ENCODE peak calls at places on chromosomes 6 and 20, in four cellular contexts. K is heart left ventricle, L is GM23338, E is GM10248. D is an unnamed sample.

GRCh38 chr20:59525500-59526241 is 78.7 kb upstream of the PHACTR3 start:
- DNase-seq in E (peak; percentile 57), K (peak; percentile 32), L (peak; percentile 90), D (peak; percentile 87)

GRCh38 chr20:35972445-35972844 is 4.1 kb downstream of the CNBD2 start:
- DNase-seq in K (no peak), L (no peak), E (no peak), D (no peak)

GRCh38 chr6:140256213-140256612 is 881.8 kb upstream of the CITED2 start:
- DNase-seq in L (peak; percentile 1), K (no peak), E (no peak), D (no peak)

GRCh38 chr20:54345817-54346216 is 129.6 kb upstream of the DOK5 start:
- DNase-seq in E (no peak), L (no peak), K (no peak), D (no peak)

GRCh38 chr20:37454636-37455035 is 66.4 kb upstream of the NNAT start:
- DNase-seq in K (no peak), L (no peak), E (no peak), D (no peak)

GRCh38 chr6:55621993-55622392 is 43.0 kb upstream of the HMGCLL1 start:
- DNase-seq in E (no peak), L (no peak), K (no peak), D (no peak)

GRCh38 chr20:25285856-25286798 is 38.2 kb downstream of the PYGB start:
- DNase-seq in E (no peak), K (peak; percentile 4), L (no peak), D (no peak)

GRCh38 chr6:29655658-29656057 is 1.2 kb upstream of the MOG start:
- DNase-seq in K (no peak), E (no peak), L (no peak), D (no peak)

GRCh38 chr6:21931641-21932335 is 338.2 kb downstream of the SOX4 start:
- DNase-seq in E (no peak), K (no peak), L (no peak), D (no peak)

DNA sequence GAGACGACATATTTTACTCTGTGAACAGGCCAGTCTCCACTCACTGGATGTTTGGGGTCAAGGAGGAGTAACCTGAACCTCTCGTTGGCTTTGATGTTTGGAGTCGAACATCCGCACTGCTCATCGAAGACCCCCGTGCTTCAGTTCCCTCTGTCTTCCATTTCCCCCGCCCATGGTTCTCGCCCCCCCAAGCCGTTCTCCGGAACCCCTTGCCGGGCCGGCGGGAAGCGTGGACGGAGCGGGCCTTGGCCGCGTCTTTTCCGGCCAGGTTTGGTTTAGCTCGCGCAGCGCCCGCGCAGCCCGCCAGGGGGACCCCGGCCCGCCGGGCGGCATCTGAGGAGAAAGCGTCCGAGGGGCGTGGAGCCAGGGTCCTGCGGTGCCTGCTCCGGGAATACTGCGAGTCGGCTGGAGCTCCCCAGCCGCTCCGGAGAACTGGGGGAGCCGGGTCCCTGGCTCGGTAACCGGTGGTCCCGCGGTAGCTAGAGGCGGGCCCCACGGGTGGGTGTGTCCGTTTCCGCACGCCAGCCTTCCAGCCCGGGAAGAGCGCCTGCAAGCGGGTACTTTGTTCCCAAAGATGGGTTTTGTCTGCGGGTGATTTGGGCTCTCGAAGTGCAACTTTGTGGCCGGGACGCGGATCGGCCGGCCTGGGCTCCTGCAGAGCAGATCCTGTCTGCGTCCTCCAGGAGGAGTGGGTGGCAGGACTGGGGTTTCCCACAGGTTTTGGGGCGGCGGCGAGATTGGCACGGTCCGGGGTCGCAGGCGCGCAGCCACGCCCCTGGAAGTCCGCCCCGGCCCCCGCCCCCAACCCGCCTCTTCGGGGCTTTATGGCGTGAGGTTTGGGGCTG is 429 bp upstream of the TMEM200A start:
- DNase-seq in L (peak; percentile 90), K (peak; percentile 19), E (peak; percentile 70), D (peak; percentile 89)
- TF ChIP-seq CTCF in L (peak; percentile 67), K (peak; percentile 40), E (peak; percentile 69), D (peak; percentile 76)

GRCh38 chr6:116396451-116396850 is 25.7 kb downstream of the DSE start:
- DNase-seq in E (no peak), L (no peak), K (no peak), D (no peak)
- TF ChIP-seq CTCF in E (no peak), L (no peak), K (no peak), D (no peak)

GRCh38 chr6:85112540-85112939 is 337.3 kb upstream of the NT5E start:
- DNase-seq in K (no peak), L (no peak), E (no peak), D (no peak)

GRCh38 chr6:85115876-85116275 is 334.0 kb upstream of the NT5E start:
- DNase-seq in K (no peak), L (no peak), E (no peak), D (no peak)

GRCh38 chr6:85114583-85114939 is 335.3 kb upstream of the NT5E start:
- DNase-seq in L (no peak), K (no peak), E (no peak), D (no peak)

GRCh38 chr6:85116475-85116874 is 333.4 kb upstream of the NT5E start:
- DNase-seq in L (no peak), E (no peak), K (no peak), D (no peak)

DNA sequence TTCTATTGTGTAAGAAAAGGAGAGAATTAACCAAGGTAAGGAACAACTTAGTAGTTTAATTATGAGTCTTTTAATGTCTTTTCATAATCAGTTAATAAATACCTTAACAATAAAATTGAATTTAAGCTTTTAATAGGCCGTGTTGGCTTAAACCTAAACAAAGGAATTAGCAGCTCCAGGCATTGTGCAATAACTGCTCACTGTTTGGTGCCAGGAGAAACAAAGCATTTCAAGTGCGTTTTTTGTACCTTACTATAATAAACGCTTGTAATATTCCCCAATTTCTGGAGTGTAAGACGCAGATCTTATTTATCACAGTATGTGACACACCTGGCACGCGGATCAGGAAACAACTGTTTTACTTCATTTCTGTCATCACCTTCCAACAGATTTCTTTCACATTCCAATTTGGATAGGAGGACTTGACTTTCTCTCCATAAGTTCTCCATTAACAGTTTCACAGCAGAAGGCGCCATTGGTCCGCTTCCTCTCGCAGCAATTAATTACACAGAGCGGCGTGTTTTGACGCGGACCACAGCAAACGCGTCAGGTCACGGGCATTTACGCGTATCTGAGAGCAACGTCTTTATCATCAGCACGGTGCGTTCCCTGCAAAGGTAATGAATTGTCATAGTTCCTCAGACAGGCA is 335.8 kb upstream of the NT5E start:
- DNase-seq in E (no peak), L (no peak), K (no peak), D (no peak)
- TF ChIP-seq CTCF in E (no peak), L (no peak), K (no peak), D (no peak)

GRCh38 chr6:159968295-159969203 is at the start of gene IGF2R:
- DNase-seq in E (peak; percentile 98), K (peak; percentile 95), L (peak; percentile 96), D (peak; percentile 90)

GRCh38 chr6:159969204-159969912 is 476 bp downstream of the IGF2R start:
- DNase-seq in L (peak; percentile 65), E (peak; percentile 35), K (peak; percentile 45), D (peak; percentile 71)

GRCh38 chr6:159969921-159970320 is 1.0 kb downstream of the IGF2R start:
- DNase-seq in L (peak; percentile 83), K (peak; percentile 74), E (peak; percentile 59), D (peak; percentile 45)

GRCh38 chr6:159966981-159967380 is 1.9 kb upstream of the IGF2R start:
- DNase-seq in L (no peak), K (no peak), E (no peak), D (no peak)

DNA sequence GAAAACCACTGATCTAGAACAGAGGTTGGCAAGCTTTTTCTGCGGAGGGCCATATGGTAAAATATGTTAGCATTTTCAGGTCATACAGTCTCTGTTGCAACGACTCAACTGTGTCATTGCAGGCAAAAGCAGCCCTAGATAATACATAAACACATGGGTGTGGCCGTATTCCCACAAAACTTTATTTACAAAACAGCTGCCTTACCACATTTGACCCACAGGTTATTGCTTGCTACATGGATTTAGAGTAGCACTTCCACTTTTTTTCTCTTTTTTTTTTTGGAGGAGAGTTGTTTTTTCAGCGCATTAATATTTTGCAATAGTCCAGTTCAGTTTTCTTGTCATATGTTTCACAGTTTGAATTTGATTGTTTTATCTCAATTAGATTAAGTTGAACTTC is 2.5 kb upstream of the IGF2R start:
- DNase-seq in E (no peak), L (no peak), K (no peak), D (no peak)
- TF ChIP-seq CTCF in E (no peak), L (no peak), K (no peak), D (no peak)

DNA sequence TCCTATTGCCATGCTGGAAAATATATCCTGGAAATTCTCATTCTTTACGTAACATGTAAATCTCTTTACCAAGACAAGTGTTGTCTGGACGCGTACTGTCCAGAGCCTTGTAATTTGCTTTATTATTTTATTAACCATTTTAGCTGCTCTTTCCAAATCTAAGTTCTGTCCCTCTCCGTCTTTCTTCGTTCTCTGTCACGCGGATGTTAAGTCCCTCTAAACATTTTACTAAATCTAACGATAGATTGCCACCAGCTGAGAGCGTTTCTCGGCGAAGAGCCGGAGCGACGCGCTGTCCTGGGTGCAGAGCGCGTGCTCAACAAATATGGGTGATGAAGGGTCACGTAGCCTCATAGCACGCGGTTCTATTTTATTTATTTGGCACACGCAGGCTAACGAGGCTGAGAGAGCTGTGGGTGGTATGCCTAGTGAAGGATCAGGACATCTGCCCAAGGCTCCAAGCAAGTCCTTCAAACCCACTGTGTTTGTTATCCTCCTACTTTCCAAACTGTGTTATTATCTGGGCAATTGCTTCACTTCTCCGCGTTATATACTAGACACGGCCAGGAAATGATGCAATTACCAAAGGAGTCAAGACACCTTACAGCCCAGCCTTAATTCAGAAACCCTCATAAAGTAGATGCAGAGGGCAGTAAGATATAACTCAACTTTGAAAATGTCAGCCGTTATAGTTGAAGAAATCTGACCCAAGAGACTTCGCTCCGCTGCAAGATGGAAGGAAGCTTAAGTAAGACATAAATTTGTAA is 10.0 kb upstream of the NCOA7 start:
- DNase-seq in L (peak; percentile 60), E (peak; percentile 56), K (peak; percentile 42), D (peak; percentile 39)
- TF ChIP-seq CTCF in L (no peak), E (no peak), K (no peak), D (no peak)

GRCh38 chr20:48041078-48041780 is 255.9 kb upstream of the SULF2 start:
- DNase-seq in E (no peak), L (no peak), K (no peak), D (no peak)

GRCh38 chr20:48040051-48040450 is 254.8 kb upstream of the SULF2 start:
- DNase-seq in L (no peak), E (no peak), K (no peak), D (no peak)

GRCh38 chr20:48040491-48040890 is 255.2 kb upstream of the SULF2 start:
- DNase-seq in E (no peak), L (no peak), K (no peak), D (no peak)

GRCh38 chr20:48038703-48039102 is 253.4 kb upstream of the SULF2 start:
- DNase-seq in L (no peak), K (no peak), E (no peak), D (no peak)

DNA sequence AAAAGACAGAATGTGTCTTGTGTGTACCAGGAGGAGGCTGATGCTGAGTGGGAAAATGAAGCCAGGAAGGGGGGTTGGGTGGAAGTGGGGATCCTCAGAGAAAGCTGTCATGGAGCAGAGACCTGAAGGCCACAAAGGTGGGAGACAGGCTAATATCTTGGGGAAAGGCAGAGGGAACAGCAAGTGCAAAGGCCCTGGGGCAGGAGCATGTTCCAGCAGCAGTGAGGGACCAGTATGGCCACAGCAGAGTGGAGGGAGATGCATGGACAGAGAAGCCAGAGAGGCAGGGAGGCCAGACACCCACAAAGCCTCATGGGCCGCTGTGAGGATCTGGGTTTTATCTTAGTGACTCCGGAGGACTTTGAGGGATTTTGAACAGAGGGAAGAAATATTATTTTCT is 254.2 kb upstream of the SULF2 start:
- DNase-seq in K (no peak), E (no peak), L (no peak), D (no peak)
- TF ChIP-seq CTCF in K (no peak), E (no peak), L (no peak), D (no peak)

GRCh38 chr6:18465410-18466154 is 78.4 kb downstream of the RNF144B start:
- DNase-seq in L (no peak), E (no peak), K (no peak), D (no peak)
- TF ChIP-seq CTCF in L (no peak), E (no peak), K (no peak), D (no peak)